ENCODE peak calls at places on chromosomes 5 and 9, in seven cellular contexts. G is A673; K is uterus; H is lung; U is CD8-positive, alpha-beta T cell; N is CD8-positive, alpha-beta memory T cell; M is ascending aorta. C is an unnamed sample.
A peak's percentile ranks its signal among the peaks of the same experiment; 100 is the strongest.

GRCh38 chr5:153964201-153965101 is 74.3 kb downstream of the FAM114A2 start:
- DNase-seq in G (no peak), K (no peak), H (no peak), U (no peak), N (no peak), M (no peak), C (no peak)

GRCh38 chr5:133124891-133125290 is 73.1 kb downstream of the HSPA4 start:
- DNase-seq in G (no peak), K (no peak), H (no peak), U (no peak), N (no peak), M (no peak), C (no peak)

GRCh38 chr9:108109927-108110326 is 620.4 kb upstream of the KLF4 start:
- DNase-seq in G (no peak), K (no peak), H (no peak), U (no peak), N (no peak), M (no peak), C (no peak)

GRCh38 chr9:133060417-133060841 is 1.4 kb upstream of the CEL start:
- DNase-seq in G (no peak), K (no peak), H (no peak), U (no peak), N (no peak), M (no peak), C (peak; percentile 58)

GRCh38 chr9:115883467-115884329 is 269.9 kb upstream of the PAPPA start:
- DNase-seq in G (peak; percentile 69), K (peak; percentile 22), H (no peak), U (no peak), N (no peak), M (no peak), C (no peak)

GRCh38 chr5:88675758-88676636 is 207.0 kb downstream of the MEF2C start:
- DNase-seq in G (peak; percentile 95), K (no peak), H (no peak), U (no peak), N (no peak), M (no peak), C (no peak)

GRCh38 chr5:147963948-147964693 is 57.8 kb upstream of the C5orf46 start:
- DNase-seq in G (no peak), K (no peak), H (no peak), U (no peak), N (no peak), M (no peak), C (no peak)

GRCh38 chr5:176742246-176743105 is 67.9 kb upstream of the UNC5A start:
- DNase-seq in G (no peak), K (no peak), H (no peak), U (no peak), N (no peak), M (no peak), C (no peak)

GRCh38 chr9:127183814-127184582 is 61.6 kb upstream of the ANGPTL2 start:
- DNase-seq in G (no peak), K (peak; percentile 76), H (no peak), U (no peak), N (no peak), M (peak; percentile 32), C (no peak)

GRCh38 chr9:86487222-86487841 is 133.1 kb upstream of the TUT7 start:
- DNase-seq in G (peak; percentile 90), K (no peak), H (no peak), U (no peak), N (no peak), M (no peak), C (peak; percentile 2)

GRCh38 chr9:32264171-32264862 is 120.1 kb upstream of the ACO1 start:
- DNase-seq in G (peak; percentile 10), K (peak; percentile 30), H (no peak), U (no peak), N (no peak), M (no peak), C (no peak)

GRCh38 chr5:44565872-44566271 is 176.7 kb upstream of the FGF10 start:
- DNase-seq in G (no peak), K (no peak), H (no peak), U (no peak), N (no peak), M (no peak), C (no peak)

GRCh38 chr9:131630206-131630831 is 85.0 kb downstream of the PRRT1B start:
- DNase-seq in G (no peak), K (no peak), H (no peak), U (no peak), N (no peak), M (no peak), C (no peak)

GRCh38 chr5:77066823-77067442 is 20.2 kb downstream of the ZBED3 start:
- DNase-seq in G (no peak), K (no peak), H (no peak), U (no peak), N (no peak), M (no peak), C (peak; percentile 15)
- H3K36me3 ChIP-seq in G (peaks cover 18% of the 10 kb centered on the region), K (no peaks in the 10 kb centered on the region), H (peaks cover 27% of the 10 kb centered on the region), U (peaks cover 12% of the 10 kb centered on the region), N (peaks cover 13% of the 10 kb centered on the region), M (peaks cover 22% of the 10 kb centered on the region), C (peaks cover 50% of the 10 kb centered on the region)

GRCh38 chr9:120926397-120926928 is at the start of gene TRAF1:
- DNase-seq in G (no peak), K (no peak), H (no peak), U (no peak), N (peak; percentile 39), M (no peak), C (peak; percentile 73)

GRCh38 chr9:120927125-120928014 is 774 bp upstream of the TRAF1 start:
- DNase-seq in G (no peak), K (no peak), H (no peak), U (no peak), N (no peak), M (no peak), C (no peak)

GRCh38 chr9:120929392-120929791 is 2.8 kb upstream of the TRAF1 start:
- DNase-seq in G (no peak), K (no peak), H (no peak), U (no peak), N (no peak), M (no peak), C (no peak)

GRCh38 chr9:120928015-120928719 is 1.6 kb upstream of the TRAF1 start:
- DNase-seq in G (peak; percentile 28), K (peak; percentile 59), H (peak; percentile 58), U (no peak), N (peak; percentile 45), M (no peak), C (no peak)

GRCh38 chr9:120928720-120929389 is 2.3 kb upstream of the TRAF1 start:
- DNase-seq in G (peak; percentile 51), K (peak; percentile 75), H (peak; percentile 73), U (peak; percentile 74), N (peak; percentile 79), M (no peak), C (peak; percentile 86)
- H3K4me1 ChIP-seq in G (peaks cover 17% of the 10 kb centered on the region), K (no peaks in the 10 kb centered on the region), H (no peaks in the 10 kb centered on the region), U (peaks cover 86% of the 10 kb centered on the region), N (peaks cover 86% of the 10 kb centered on the region), M (peaks cover 78% of the 10 kb centered on the region), C (peaks cover 96% of the 10 kb centered on the region)

GRCh38 chr5:1810581-1811101 is 9.4 kb downstream of the NDUFS6 start:
- DNase-seq in G (no peak), K (no peak), H (no peak), U (no peak), N (no peak), M (no peak), C (no peak)

GRCh38 chr5:1817261-1818043 is 16.2 kb downstream of the NDUFS6 start:
- DNase-seq in G (no peak), K (no peak), H (no peak), U (no peak), N (no peak), M (no peak), C (no peak)

GRCh38 chr5:1815071-1815786 is 14.0 kb downstream of the NDUFS6 start:
- DNase-seq in G (no peak), K (no peak), H (no peak), U (no peak), N (no peak), M (no peak), C (no peak)

GRCh38 chr5:1815881-1816292 is 14.7 kb downstream of the NDUFS6 start:
- DNase-seq in G (no peak), K (no peak), H (no peak), U (no peak), N (no peak), M (no peak), C (no peak)

GRCh38 chr5:1814183-1815020 is 13.2 kb downstream of the NDUFS6 start:
- DNase-seq in G (no peak), K (no peak), H (no peak), U (no peak), N (no peak), M (no peak), C (no peak)
- H3K36me3 ChIP-seq in G (peaks cover 66% of the 10 kb centered on the region), K (no peaks in the 10 kb centered on the region), H (peaks cover 32% of the 10 kb centered on the region), U (peaks cover 62% of the 10 kb centered on the region), N (peaks cover 50% of the 10 kb centered on the region), M (peaks cover 84% of the 10 kb centered on the region), C (peaks cover 89% of the 10 kb centered on the region)

GRCh38 chr9:94862242-94862610 is 135.7 kb downstream of the AOPEP start:
- DNase-seq in G (no peak), K (no peak), H (no peak), U (no peak), N (no peak), M (no peak), C (no peak)

GRCh38 chr9:94865599-94866456 is 139.3 kb downstream of the AOPEP start:
- DNase-seq in G (peak; percentile 92), K (peak; percentile 54), H (no peak), U (no peak), N (no peak), M (no peak), C (no peak)

GRCh38 chr9:94864862-94865435 is 138.4 kb downstream of the AOPEP start:
- DNase-seq in G (no peak), K (no peak), H (no peak), U (no peak), N (no peak), M (no peak), C (no peak)

GRCh38 chr9:94861589-94862241 is 135.2 kb downstream of the AOPEP start:
- DNase-seq in G (no peak), K (no peak), H (no peak), U (no peak), N (no peak), M (no peak), C (no peak)

DNA sequence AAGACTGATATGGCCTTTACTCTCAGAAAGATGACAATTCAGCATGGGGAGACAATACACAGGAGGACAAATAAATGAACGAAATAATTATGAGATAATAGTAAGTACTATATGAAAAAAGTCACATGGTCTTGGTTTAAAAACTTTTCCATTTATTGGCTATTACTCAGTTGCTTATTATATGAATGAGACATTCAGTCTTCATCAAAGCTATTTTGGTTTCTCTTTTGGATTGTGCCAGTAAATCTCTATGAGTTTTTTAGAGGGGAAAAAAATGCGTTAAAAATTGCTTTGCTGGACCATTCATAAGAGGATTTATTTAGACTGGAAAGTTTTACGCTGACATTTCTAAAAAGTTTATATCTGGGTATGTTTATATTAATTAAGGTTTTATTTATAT is 137.7 kb downstream of the AOPEP start:
- DNase-seq in G (no peak), K (no peak), H (no peak), U (no peak), N (no peak), M (no peak), C (no peak)
- H3K4me1 ChIP-seq in G (peaks cover 54% of the 10 kb centered on the region), K (peaks cover 23% of the 10 kb centered on the region), H (peaks cover 24% of the 10 kb centered on the region), U (peaks cover 29% of the 10 kb centered on the region), N (peaks cover 30% of the 10 kb centered on the region), M (peaks cover 55% of the 10 kb centered on the region), C (peaks cover 29% of the 10 kb centered on the region)